ENCODE peak calls at places on chromosomes 11 and 22, in five cellular contexts. W, H, I, S and J are unnamed samples.

GRCh38 chr11:44417756-44418437 is 108.0 kb upstream of the ALX4 start:
- DNase-seq in W (no peak), H (no peak), S (no peak), I (no peak), J (no peak)

GRCh38 chr11:67073908-67074307 is 17.3 kb downstream of the RHOD start:
- DNase-seq in S (no peak), H (no peak), W (no peak), I (no peak), J (no peak)

GRCh38 chr11:64226507-64227051 is 505 bp downstream of the NUDT22 start:
- DNase-seq in H (peak), W (no peak), S (no peak), I (peak), J (no peak)

GRCh38 chr11:47325271-47326041 is 27.0 kb downstream of the MYBPC3 start:
- DNase-seq in W (no peak), I (no peak), H (no peak), S (no peak), J (no peak)

GRCh38 chr11:69471329-69472052 is 10.0 kb upstream of the LINC01488 start:
- DNase-seq in I (peak), S (no peak), H (no peak), W (peak), J (no peak)

GRCh38 chr11:33742249-33742851 is 6.1 kb upstream of the CD59 start:
- DNase-seq in S (peak), H (no peak), W (no peak), I (peak), J (no peak)

GRCh38 chr11:96614101-96614500 is 224.3 kb downstream of the JRKL start:
- DNase-seq in S (no peak), W (no peak), I (no peak), H (no peak), J (no peak)

GRCh38 chr11:1919428-1920127 is at the start of gene TNNT3:
- DNase-seq in W (no peak), I (no peak), S (no peak), H (no peak), J (no peak)

GRCh38 chr11:61057615-61058014 is 44.7 kb upstream of the CD5 start:
- DNase-seq in I (no peak), H (no peak), W (no peak), S (no peak), J (no peak)

GRCh38 chr11:17498058-17498457 is 21.4 kb upstream of the ABCC8 start:
- DNase-seq in H (peak), W (no peak), I (no peak), S (no peak), J (peak)

GRCh38 chr22:46679711-46680269 is 58.3 kb downstream of the CERK start:
- DNase-seq in S (no peak), H (no peak), W (no peak), I (no peak), J (no peak)

DNA sequence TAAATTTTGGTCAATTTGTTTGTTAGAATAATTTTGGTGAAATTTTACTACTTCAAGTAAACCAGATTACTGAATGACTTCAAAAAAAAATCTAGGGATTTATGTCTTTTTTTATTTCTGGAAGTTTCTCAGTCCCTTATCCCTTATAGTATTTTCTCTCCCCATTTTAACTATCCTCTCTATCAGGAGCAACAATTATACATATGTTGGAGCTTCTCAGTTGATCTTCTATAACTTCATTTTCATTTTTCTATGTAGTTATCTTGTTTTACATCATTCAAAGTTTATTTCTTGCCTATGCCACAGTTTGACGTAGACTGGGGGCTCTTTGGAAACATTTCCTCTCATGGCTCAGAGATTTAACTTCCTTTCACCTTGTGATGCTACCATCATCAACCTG is 34.2 kb downstream of the NNMT start:
- DNase-seq in I (no peak), W (no peak), S (no peak), H (no peak), J (no peak)
- H2BK12ac ChIP-seq in I (no peak), W (no peak), S (no peak), H (no peak), J (no peak)

GRCh38 chr11:121246769-121247035 is 45.9 kb upstream of the SC5D start:
- DNase-seq in W (no peak), S (no peak), I (no peak), H (peak), J (no peak)

GRCh38 chr11:121249039-121249663 is 43.4 kb upstream of the SC5D start:
- DNase-seq in H (no peak), S (peak), W (peak), I (peak), J (no peak)

GRCh38 chr11:121246021-121246768 is 46.4 kb upstream of the SC5D start:
- DNase-seq in W (no peak), S (no peak), I (no peak), H (peak), J (no peak)

GRCh38 chr11:121250843-121251242 is 41.7 kb upstream of the SC5D start:
- DNase-seq in W (no peak), I (no peak), S (no peak), H (no peak), J (no peak)

GRCh38 chr11:121248496-121248895 is 44.1 kb upstream of the SC5D start:
- DNase-seq in H (no peak), S (no peak), W (no peak), I (peak), J (no peak)
- H2BK12ac ChIP-seq in H (no peak), S (no peak), W (no peak), I (no peak), J (peak)

GRCh38 chr11:93988455-93988854 is 32.7 kb upstream of the HEPHL1 start:
- DNase-seq in I (no peak), S (no peak), H (no peak), W (no peak), J (no peak)
- H2BK12ac ChIP-seq in I (no peak), S (no peak), H (no peak), W (no peak), J (no peak)

GRCh38 chr11:133263332-133263731 is 269.0 kb downstream of the OPCML start:
- DNase-seq in S (no peak), H (no peak), W (no peak), I (no peak), J (no peak)
- H2BK12ac ChIP-seq in S (no peak), H (no peak), W (no peak), I (no peak), J (no peak)

GRCh38 chr22:27677895-27678458 is 123.6 kb downstream of the MN1 start:
- DNase-seq in S (peak), H (no peak), I (no peak), W (no peak), J (no peak)
- H2BK12ac ChIP-seq in S (no peak), H (no peak), I (no peak), W (no peak), J (no peak)

GRCh38 chr22:24968066-24968561 is 15.6 kb downstream of the KIAA1671 start:
- DNase-seq in S (no peak), I (peak), H (peak), W (no peak), J (peak)

GRCh38 chr22:24965822-24966626 is 13.5 kb downstream of the KIAA1671 start:
- DNase-seq in S (no peak), W (no peak), H (no peak), I (peak), J (no peak)

GRCh38 chr22:24972369-24972768 is 19.9 kb downstream of the KIAA1671 start:
- DNase-seq in W (no peak), H (no peak), S (no peak), I (no peak), J (no peak)

GRCh38 chr22:24973867-24974266 is 21.4 kb downstream of the KIAA1671 start:
- DNase-seq in S (no peak), H (no peak), I (no peak), W (no peak), J (no peak)

GRCh38 chr22:24969588-24970301 is 17.2 kb downstream of the KIAA1671 start:
- DNase-seq in H (no peak), W (no peak), S (peak), I (peak), J (no peak)
- H2BK12ac ChIP-seq in H (peak), W (no peak), S (peak), I (peak), J (peak)